ENCODE peak calls at places on chromosomes 16 and 17, in six cellular contexts. Z, F, S, E, P and D are unnamed samples.

GRCh38 chr17:34899892-34900291 is 61.4 kb downstream of the CCT6B start:
- DNase-seq in Z (no peak), F (no peak), S (no peak), E (no peak), P (no peak), D (no peak)

GRCh38 chr16:75385507-75386152 is 47.7 kb downstream of the CFDP1 start:
- DNase-seq in Z (peak), F (no peak), S (peak), E (peak), P (no peak), D (peak)

GRCh38 chr16:23435500-23435899 is 17.5 kb downstream of the COG7 start:
- DNase-seq in Z (peak), F (peak), S (peak), E (peak), P (peak), D (peak)

GRCh38 chr17:2050246-2050866 is 4.5 kb upstream of the HIC1 start:
- DNase-seq in Z (peak), F (peak), S (peak), E (peak), P (no peak), D (peak)

GRCh38 chr16:70396209-70396904 is 42.5 kb downstream of the ST3GAL2 start:
- DNase-seq in Z (peak), F (no peak), S (peak), E (no peak), P (no peak), D (peak)

GRCh38 chr17:9002610-9003354 is 18.5 kb upstream of the NTN1 start:
- DNase-seq in Z (no peak), F (peak), S (no peak), E (peak), P (no peak), D (no peak)

GRCh38 chr16:49181812-49182211 is 99.8 kb downstream of the CBLN1 start:
- DNase-seq in Z (no peak), F (no peak), S (no peak), E (no peak), P (no peak), D (no peak)

GRCh38 chr17:41959030-41959335 is 7.6 kb upstream of the CNP start:
- DNase-seq in Z (peak), F (no peak), S (no peak), E (no peak), P (no peak), D (no peak)

GRCh38 chr17:64343833-64344637 is 46.6 kb downstream of the PECAM1 start:
- DNase-seq in Z (peak), F (no peak), S (peak), E (peak), P (no peak), D (peak)

GRCh38 chr17:42101513-42102292 is 3.4 kb upstream of the ZNF385C start:
- DNase-seq in Z (peak), F (peak), S (peak), E (peak), P (peak), D (peak)

DNA sequence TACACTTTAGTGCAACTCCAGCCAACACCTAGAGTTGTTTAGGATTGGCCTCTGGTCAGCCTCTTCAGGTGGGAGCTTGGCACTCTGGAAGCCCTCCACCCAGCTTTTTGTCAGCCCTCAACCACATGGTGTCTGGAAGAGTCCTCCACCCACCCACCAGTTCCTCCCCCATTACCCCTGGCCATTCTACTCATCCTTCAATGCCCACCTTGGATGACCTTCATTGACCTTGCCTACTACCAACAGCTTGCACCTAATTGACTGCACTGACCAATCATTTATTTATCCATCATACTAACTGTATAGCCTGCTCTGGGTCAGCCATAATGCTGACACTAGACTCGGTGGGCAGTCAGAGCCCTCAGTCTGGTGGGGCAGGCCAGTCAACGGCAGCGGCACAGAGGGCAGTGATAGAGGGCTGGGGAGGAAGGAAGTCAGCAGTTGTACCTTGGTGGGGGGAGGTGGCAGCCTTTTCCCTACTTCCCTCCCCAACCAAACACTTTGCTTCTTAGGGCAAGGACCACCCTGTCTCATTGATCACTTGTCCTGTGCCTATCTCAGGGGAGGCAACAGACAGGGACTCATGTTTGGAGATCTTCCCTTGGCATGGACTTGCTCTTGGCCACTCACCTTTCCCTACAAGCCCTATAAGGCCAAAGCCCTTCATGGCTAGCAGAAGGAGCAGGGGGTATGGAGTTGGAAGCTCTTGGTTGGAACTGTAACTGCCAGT is 29.3 kb downstream of the SLC13A5 start:
- DNase-seq in Z (no peak), F (no peak), S (no peak), E (no peak), P (no peak), D (no peak)
- H2BK5ac ChIP-seq in Z (no peak), F (no peak), S (no peak), E (no peak), P (no peak), D (no peak)

DNA sequence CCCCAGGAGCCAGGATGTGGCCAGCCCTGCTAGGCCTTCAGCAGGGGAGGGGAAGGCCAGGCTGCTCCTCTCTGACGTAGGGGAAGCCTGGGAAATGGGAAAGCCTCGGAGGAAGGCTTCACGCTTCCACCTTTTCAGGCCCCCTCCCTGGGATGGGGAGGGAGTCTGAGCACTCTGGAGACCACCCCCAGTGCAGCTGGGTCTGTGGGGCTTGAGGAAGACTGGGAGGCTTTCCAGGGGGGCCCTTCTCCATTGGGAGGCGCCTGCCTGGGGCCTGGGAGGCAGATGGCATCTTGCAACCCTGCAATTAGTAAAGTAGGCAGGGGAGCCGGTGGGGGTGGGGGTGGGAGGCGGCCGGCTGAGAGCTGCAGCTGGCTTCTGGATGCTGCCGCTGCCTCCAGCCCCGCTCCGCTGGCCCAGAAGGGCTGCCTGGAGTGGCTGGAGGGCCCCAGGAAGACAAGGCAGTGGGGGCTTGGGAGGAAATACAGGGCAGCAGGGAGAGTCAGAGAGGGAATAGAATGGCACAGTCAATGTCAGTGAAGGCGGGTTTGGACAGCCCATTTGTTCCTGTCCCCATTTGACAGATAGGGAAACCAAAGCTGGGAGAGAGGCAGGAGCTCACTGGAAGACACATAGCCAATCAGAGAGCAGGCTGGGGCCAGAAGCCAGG is 21.3 kb upstream of the DOK4 start:
- DNase-seq in Z (no peak), F (no peak), S (no peak), E (no peak), P (no peak), D (no peak)
- H2AFZ ChIP-seq in Z (no peak), F (no peak), S (no peak), E (peak), P (peak), D (peak)

GRCh38 chr16:17566656-17567450 is 96.1 kb upstream of the XYLT1 start:
- DNase-seq in Z (no peak), F (no peak), S (no peak), E (no peak), P (no peak), D (peak)
- H3K14ac ChIP-seq in Z (no peak), F (no peak), S (no peak), E (no peak), P (no peak), D (no peak)

DNA sequence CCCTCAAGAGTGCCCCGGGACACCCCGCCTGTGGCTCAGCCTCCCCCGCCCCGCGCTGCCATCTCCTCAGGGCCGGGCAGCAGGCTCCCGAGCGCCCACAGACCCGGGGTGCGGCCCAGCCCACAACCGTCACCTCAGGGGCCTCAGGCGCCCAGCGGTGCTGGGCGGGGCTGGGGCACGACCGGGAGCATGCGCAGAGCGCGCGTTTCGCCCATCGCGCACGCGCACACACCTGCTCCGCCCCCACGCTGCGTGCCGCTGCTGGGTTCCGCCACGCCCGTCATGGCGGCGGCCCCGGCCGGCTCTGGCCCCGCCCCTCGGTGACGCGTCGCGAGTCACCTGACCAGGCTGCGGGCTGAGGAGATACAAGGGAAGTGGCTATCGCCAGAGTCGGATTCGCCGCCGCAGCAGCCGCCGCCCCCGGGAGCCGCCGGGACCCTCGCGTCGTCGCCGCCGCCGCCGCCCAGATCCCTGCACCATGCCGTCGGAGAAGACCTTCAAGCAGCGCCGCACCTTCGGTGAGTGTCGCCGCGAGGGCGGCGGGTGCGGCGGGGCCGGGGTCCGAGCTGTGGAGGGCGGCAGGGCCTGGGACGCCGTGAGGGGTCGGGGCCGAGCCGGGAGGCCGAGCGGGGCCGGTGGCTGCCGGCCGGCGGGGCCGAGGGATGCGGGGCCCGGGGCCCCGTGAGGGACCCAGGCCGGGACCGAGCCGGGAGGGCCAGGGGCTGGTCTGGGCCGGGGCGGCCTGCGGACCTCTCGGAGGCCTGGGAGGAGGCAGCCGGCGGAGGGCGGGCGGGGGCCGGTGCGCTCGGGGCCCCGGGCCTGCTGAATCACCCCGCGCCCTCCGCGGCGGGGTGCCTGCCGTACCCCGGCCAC is at the start of gene MAP1LC3B:
- DNase-seq in Z (peak), F (peak), S (peak), E (peak), P (peak), D (peak)
- H2BK5ac ChIP-seq in Z (peak), F (no peak), S (peak), E (peak), P (no peak), D (peak)

DNA sequence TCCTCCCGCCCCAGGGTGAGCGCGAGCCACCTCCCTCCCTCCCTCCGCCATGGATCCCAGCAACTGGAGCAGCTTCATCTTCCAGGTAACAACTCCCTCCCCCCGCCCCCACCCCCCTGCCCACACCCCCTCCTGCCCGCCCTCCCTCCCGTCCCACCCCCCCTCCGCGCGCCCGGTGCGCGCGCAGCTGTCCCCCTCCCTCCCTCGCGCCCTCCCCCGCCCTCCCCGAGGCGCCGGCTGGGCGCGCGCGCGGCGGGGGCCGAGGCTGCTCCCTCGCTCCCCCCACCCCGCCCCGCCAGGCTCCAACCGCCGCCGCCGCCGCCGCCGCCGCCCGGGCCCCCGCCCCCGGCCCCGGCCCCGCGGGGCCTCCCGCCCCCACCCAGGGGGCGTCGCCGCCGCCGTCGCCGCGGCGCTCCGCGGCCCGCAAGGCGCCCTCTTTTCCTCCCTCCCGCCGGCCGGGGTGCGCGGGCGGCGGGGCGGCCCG is at the start of gene MAZ:
- DNase-seq in Z (peak), F (no peak), S (no peak), E (no peak), P (no peak), D (no peak)
- H2AFZ ChIP-seq in Z (peak), F (no peak), S (no peak), E (peak), P (no peak), D (peak)

DNA sequence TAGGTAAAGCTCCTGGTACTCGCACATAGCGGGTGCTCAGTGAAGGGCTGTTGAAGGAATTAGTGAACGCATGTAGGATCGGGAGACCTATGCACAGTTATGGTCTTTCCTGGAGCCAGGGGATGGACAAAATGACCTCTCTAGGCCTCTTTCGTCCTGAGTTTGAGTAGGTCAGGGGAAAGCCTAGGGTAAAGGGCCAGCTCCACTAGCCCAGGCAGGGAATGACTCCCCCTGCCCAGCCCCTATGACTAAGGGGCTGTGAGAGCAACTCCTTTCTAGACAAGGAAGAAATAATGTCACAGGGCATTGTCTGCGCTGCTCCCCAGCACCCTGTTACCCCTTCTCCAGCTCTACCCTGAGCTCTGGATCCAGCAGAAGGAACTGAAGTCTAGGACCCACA is 24.6 kb upstream of the FMNL1 start:
- DNase-seq in Z (no peak), F (no peak), S (no peak), E (no peak), P (no peak), D (no peak)
- H3K14ac ChIP-seq in Z (peak), F (peak), S (no peak), E (no peak), P (no peak), D (no peak)

DNA sequence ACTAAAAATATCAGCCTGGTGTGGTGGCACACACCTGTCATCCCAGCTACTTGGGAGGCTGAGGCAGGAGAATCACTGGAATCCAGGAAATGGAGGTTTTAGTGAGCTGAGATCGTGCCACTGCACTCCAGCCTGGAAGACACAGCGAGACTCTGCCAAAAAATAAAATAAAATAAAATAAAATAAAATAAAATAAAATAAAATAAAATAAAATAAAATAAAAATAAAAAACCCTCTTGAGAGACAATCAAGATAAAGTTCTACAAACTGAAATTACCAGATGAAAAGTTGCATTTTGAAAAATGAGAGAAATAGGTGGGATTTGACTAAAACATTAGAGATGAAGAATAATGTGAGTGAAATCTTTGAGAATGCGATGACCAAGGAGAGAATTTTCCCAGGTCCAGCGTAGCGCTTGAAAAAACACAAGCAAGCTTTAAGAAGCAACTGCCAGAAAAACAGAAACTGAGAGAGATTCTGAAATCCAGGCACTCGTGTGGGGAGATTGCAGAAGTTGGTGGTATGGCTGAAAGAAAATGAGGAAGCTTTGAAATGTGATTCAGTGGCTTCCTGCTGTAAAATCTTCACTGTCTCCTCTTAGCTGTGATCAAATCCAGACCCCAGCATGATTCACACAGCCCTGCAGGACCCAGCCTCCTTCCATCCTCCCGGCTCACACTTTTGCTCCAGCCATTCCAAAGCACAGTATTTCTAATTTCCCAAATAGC is 8.1 kb upstream of the CD300E start:
- DNase-seq in Z (no peak), F (no peak), S (peak), E (no peak), P (no peak), D (peak)
- H2BK5ac ChIP-seq in Z (no peak), F (no peak), S (no peak), E (no peak), P (peak), D (no peak)

GRCh38 chr16:15511759-15512487 is 77.5 kb downstream of the BMERB1 start:
- DNase-seq in Z (no peak), F (no peak), S (no peak), E (no peak), P (no peak), D (no peak)

GRCh38 chr16:15510992-15511391 is 76.6 kb downstream of the BMERB1 start:
- DNase-seq in Z (no peak), F (no peak), S (no peak), E (no peak), P (no peak), D (no peak)

GRCh38 chr16:15507959-15508336 is 73.6 kb downstream of the BMERB1 start:
- DNase-seq in Z (no peak), F (no peak), S (no peak), E (no peak), P (no peak), D (no peak)

GRCh38 chr16:15509051-15509592 is 74.7 kb downstream of the BMERB1 start:
- DNase-seq in Z (no peak), F (no peak), S (peak), E (no peak), P (no peak), D (peak)

GRCh38 chr16:15509593-15510520 is 75.5 kb downstream of the BMERB1 start:
- DNase-seq in Z (peak), F (no peak), S (peak), E (no peak), P (peak), D (no peak)
- H2AFZ ChIP-seq in Z (peak), F (no peak), S (no peak), E (no peak), P (no peak), D (no peak)

DNA sequence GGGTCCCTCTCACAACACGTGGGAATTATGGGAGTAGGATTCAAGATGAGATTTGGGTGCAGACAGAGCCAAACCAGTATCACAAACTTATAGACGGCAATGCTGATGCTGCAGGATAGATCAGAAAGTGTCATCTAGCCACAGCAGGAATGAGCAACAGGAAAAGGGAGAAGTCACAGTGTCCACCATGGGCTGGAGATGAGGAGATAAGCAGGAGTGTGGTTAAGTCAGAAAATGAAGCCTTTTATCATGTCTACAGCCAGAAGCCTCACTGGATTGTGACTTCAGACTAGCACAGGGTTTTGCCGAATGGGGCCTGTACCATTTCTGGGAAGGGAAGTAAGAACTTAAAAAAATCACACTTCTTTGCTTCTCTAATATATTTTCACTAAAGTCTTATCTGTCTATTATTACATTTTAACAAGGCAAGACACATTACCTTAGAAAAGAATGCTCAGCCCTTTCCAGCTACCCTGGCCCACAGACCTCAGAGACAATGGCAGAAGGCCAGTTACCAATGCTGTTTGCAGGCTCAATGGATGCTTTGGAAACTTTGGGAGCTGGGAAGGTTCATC is 490.2 kb upstream of the SALL1 start:
- DNase-seq in Z (no peak), F (no peak), S (peak), E (no peak), P (no peak), D (no peak)
- H3K14ac ChIP-seq in Z (no peak), F (no peak), S (no peak), E (no peak), P (no peak), D (no peak)